ENCODE peak calls at places on chromosomes 5 and 9, in six cellular contexts. R is astrocyte of the cerebellum, Y is right cardiac atrium, K is psoas muscle, P is cardiac muscle cell, C is BJ. O is an unnamed sample.

GRCh38 chr5:139271201-139272027 is 22.1 kb upstream of the MATR3 start:
- DNase-seq in R (peak; percentile 82), C (no peak), K (no peak), Y (no peak), P (no peak), O (peak; percentile 82)

GRCh38 chr9:35856206-35856605 is 14.0 kb downstream of the OR13J1 start:
- DNase-seq in K (no peak), P (no peak), R (no peak), C (no peak), Y (no peak), O (no peak)

GRCh38 chr9:21873540-21874221 is 71.2 kb downstream of the MTAP start:
- DNase-seq in R (peak; percentile 23), K (no peak), P (no peak), Y (no peak), C (no peak), O (no peak)

GRCh38 chr9:120935383-120935857 is 8.8 kb upstream of the TRAF1 start:
- DNase-seq in C (peak; percentile 56), Y (peak; percentile 99), P (peak; percentile 85), R (peak; percentile 60), K (peak; percentile 95), O (peak; percentile 80)

GRCh38 chr5:15938186-15938585 is 241.4 kb downstream of the MARCHF11 start:
- DNase-seq in Y (no peak), K (no peak), P (no peak), C (no peak), R (no peak), O (no peak)

GRCh38 chr9:6761306-6761705 is 3.5 kb downstream of the KDM4C start:
- DNase-seq in Y (no peak), R (no peak), C (no peak), K (no peak), P (no peak), O (no peak)

GRCh38 chr5:128408622-128409021 is 129.4 kb downstream of the FBN2 start:
- DNase-seq in P (no peak), R (no peak), Y (no peak), K (no peak), C (peak; percentile 5), O (no peak)

GRCh38 chr9:81028504-81028903 is 660.8 kb downstream of the TLE1 start:
- DNase-seq in P (no peak), Y (no peak), C (peak; percentile 41), R (peak; percentile 89), K (no peak), O (peak; percentile 74)

GRCh38 chr9:137590123-137590468 is 216 bp downstream of the ZMYND19 start:
- DNase-seq in C (no peak), P (no peak), R (no peak), Y (no peak), K (no peak), O (no peak)

GRCh38 chr5:6732634-6733410 is 19.6 kb downstream of the TENT4A start:
- DNase-seq in K (peak; percentile 74), P (no peak), Y (peak; percentile 86), C (no peak), R (peak; percentile 18), O (no peak)

GRCh38 chr9:88535226-88535931 is 401 bp downstream of the NXNL2 start:
- DNase-seq in Y (peak; percentile 66), P (peak; percentile 26), C (no peak), R (no peak), K (no peak), O (no peak)

GRCh38 chr5:79795764-79796398 is 106.2 kb downstream of the CMYA5 start:
- DNase-seq in R (peak; percentile 48), K (peak; percentile 63), C (no peak), P (no peak), Y (peak; percentile 75), O (no peak)

GRCh38 chr9:114371986-114372917 is 15.5 kb downstream of the AKNA start:
- DNase-seq in R (no peak), C (no peak), P (no peak), Y (peak; percentile 70), K (no peak), O (no peak)

GRCh38 chr5:115414406-115415142 is 118.1 kb upstream of the CCDC112 start:
- DNase-seq in R (peak; percentile 28), K (peak; percentile 60), C (peak; percentile 92), P (peak; percentile 23), Y (no peak), O (peak; percentile 98)

GRCh38 chr9:93258818-93259489 is 75.0 kb downstream of the WNK2 start:
- DNase-seq in K (peak; percentile 50), R (no peak), Y (peak; percentile 53), C (no peak), P (no peak), O (no peak)

GRCh38 chr5:121968910-121969607 is 7.3 kb downstream of the SRFBP1 start:
- DNase-seq in K (no peak), C (peak; percentile 97), P (no peak), R (peak; percentile 99), Y (no peak), O (peak; percentile 98)
- H3K4me3 ChIP-seq in K (peak overlapping the region; percentile 35), C (no peak overlapping the region), P (no peak overlapping the region), R (no peak overlapping the region), Y (no peak overlapping the region), O (peak overlapping the region; percentile 36)

GRCh38 chr5:142586552-142586951 is 99.3 kb downstream of the FGF1 start:
- DNase-seq in P (no peak), Y (no peak), C (no peak), K (no peak), R (no peak), O (no peak)
- H3K4me3 ChIP-seq in P (no peak overlapping the region), Y (no peak overlapping the region), C (no peak overlapping the region), K (no peak overlapping the region), R (no peak overlapping the region), O (no peak overlapping the region)

DNA sequence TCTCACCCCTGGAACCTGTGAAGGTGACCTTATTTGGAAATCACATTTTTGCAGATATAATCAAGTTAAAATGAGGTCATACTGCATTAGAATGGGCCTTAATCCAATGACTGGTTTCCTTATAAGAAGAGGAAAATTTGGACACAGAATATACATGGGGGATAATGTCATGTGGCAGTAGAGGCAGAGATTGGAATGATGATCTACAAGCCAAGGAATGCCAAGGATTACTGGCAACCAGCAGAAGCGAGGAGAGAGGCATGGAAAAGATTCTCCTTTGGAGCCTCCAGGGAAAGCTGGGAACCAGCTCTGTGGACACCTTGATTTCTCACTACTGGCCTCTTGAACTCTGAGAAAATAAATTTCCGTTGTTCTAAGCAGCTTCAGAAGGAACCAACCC is 20.2 kb upstream of the CEP78 start:
- DNase-seq in P (no peak), K (no peak), Y (no peak), C (peak; percentile 26), R (no peak), O (no peak)
- H3K4me3 ChIP-seq in P (no peak overlapping the region), K (no peak overlapping the region), Y (no peak overlapping the region), C (no peak overlapping the region), R (no peak overlapping the region), O (no peak overlapping the region)

GRCh38 chr5:102762828-102763227 is 7.7 kb downstream of the PAM start:
- DNase-seq in C (no peak), R (no peak), Y (no peak), P (no peak), K (no peak), O (no peak)
- H3K4me3 ChIP-seq in C (no peak overlapping the region), R (no peak overlapping the region), Y (no peak overlapping the region), P (no peak overlapping the region), K (peak overlapping the region; percentile 20), O (no peak overlapping the region)